ENCODE peak calls at places on chromosomes 13 and 19, in four cellular contexts. K is cardiac muscle cell, U is fibroblast of pulmonary artery, L is cardiac fibroblast. D is an unnamed sample.

GRCh38 chr19:50567052-50567841 is 988 bp downstream of the LRRC4B start:
- DNase-seq in L (no peak), U (no peak), K (no peak), D (no peak)

GRCh38 chr13:99978781-99979452 is 2.7 kb upstream of the ZIC2 start:
- DNase-seq in K (no peak), L (no peak), U (no peak), D (no peak)

GRCh38 chr13:24176351-24177101 is 16.0 kb downstream of the SPATA13 start:
- DNase-seq in K (no peak), L (no peak), U (peak), D (peak)

GRCh38 chr19:7869910-7870511 is 4.2 kb downstream of the PRR36 start:
- DNase-seq in K (no peak), U (peak), L (peak), D (peak)

GRCh38 chr13:34011552-34012085 is 193.7 kb downstream of the RFC3 start:
- DNase-seq in L (no peak), U (no peak), K (no peak), D (no peak)

GRCh38 chr13:46617382-46617781 is 64.4 kb downstream of the LRCH1 start:
- DNase-seq in L (peak), U (no peak), K (peak), D (peak)

GRCh38 chr19:34499155-34499834 is 17.7 kb downstream of the WTIP start:
- DNase-seq in K (no peak), U (no peak), L (no peak), D (no peak)

GRCh38 chr19:31185261-31185660 is 164.0 kb downstream of the TSHZ3 start:
- DNase-seq in K (peak), U (peak), L (peak), D (no peak)

GRCh38 chr19:23286477-23286876 is 36.3 kb upstream of the ZNF724 start:
- DNase-seq in L (no peak), K (no peak), U (no peak), D (no peak)

GRCh38 chr13:48564046-48564445 is 31.2 kb upstream of the RCBTB2 start:
- DNase-seq in U (no peak), L (no peak), K (no peak), D (peak)

GRCh38 chr19:5563941-5564612 is 3.7 kb downstream of the TINCR start:
- DNase-seq in K (no peak), U (peak), L (peak), D (no peak)

GRCh38 chr19:18167975-18168645 is 5.5 kb upstream of the IFI30 start:
- DNase-seq in U (peak), L (peak), K (peak), D (peak)

GRCh38 chr19:43634516-43634876 is 5.2 kb downstream of the CADM4 start:
- DNase-seq in U (no peak), L (no peak), K (no peak), D (no peak)

GRCh38 chr13:111947026-111947810 is 119.7 kb upstream of the SOX1 start:
- DNase-seq in L (no peak), U (no peak), K (no peak), D (no peak)

GRCh38 chr19:41821003-41821735 is 23.3 kb downstream of the LYPD4 start:
- DNase-seq in L (peak), U (peak), K (peak), D (peak)

GRCh38 chr19:29418106-29418684 is 107.6 kb upstream of the VSTM2B start:
- DNase-seq in L (no peak), K (no peak), U (no peak), D (no peak)

GRCh38 chr13:29550589-29550988 is 44.9 kb downstream of the SLC7A1 start:
- DNase-seq in L (no peak), U (no peak), K (no peak), D (no peak)

GRCh38 chr19:53147645-53148044 is 11.2 kb downstream of the ZNF347 start:
- DNase-seq in K (no peak), L (no peak), U (no peak), D (no peak)

GRCh38 chr13:39506559-39507390 is 96.2 kb downstream of the LHFPL6 start:
- DNase-seq in K (no peak), U (no peak), L (no peak), D (no peak)

GRCh38 chr13:110238795-110239194 is 68.2 kb downstream of the COL4A1 start:
- DNase-seq in L (peak), K (peak), U (no peak), D (no peak)

GRCh38 chr13:112774829-112775565 is 85.2 kb downstream of the ATP11A start:
- DNase-seq in U (no peak), L (no peak), K (no peak), D (no peak)

GRCh38 chr19:35545855-35546381 is 492 bp downstream of the TMEM147 start:
- DNase-seq in U (no peak), K (peak), L (peak), D (no peak)

GRCh38 chr13:39353988-39354387 is 249.0 kb downstream of the LHFPL6 start:
- DNase-seq in K (peak), L (peak), U (peak), D (peak)

GRCh38 chr19:21697171-21697570 is 70.2 kb downstream of the ZNF100 start:
- DNase-seq in K (no peak), U (no peak), L (no peak), D (no peak)

GRCh38 chr19:21699197-21699596 is 68.2 kb downstream of the ZNF100 start:
- DNase-seq in U (no peak), L (no peak), K (no peak), D (no peak)

GRCh38 chr19:21694171-21694906 is 73.0 kb downstream of the ZNF100 start:
- DNase-seq in U (no peak), K (no peak), L (no peak), D (no peak)

GRCh38 chr19:21697698-21698097 is 69.7 kb downstream of the ZNF100 start:
- DNase-seq in L (no peak), U (no peak), K (no peak), D (no peak)

DNA sequence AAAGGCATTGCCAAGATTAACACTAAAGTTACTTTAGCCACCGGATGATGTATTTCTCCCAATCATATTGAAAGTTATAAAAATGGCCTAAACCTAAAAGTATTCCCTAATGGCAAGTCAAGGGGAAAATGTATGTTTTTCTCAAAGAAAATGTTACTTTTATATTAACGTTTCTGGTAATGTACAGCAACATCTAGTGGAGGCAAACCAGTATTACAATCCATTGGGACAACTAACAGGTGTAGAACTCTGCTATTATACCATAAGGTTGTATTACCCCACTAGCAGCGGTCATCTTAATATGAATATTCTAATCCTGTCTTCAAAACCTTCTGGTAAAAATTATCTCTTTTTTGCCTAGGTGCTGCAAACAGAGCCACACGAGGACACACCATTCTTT is 69.2 kb downstream of the ZNF100 start:
- DNase-seq in L (peak), K (peak), U (peak), D (peak)
- TF ChIP-seq CTCF in L (peak), K (peak), U (peak), D (no peak)

GRCh38 chr19:15555759-15556633 is 47.7 kb downstream of the CYP4F22 start:
- DNase-seq in U (peak), L (peak), K (peak), D (peak)
- H3K4me3 ChIP-seq in U (peak), L (peak), K (no peak), D (peak)

DNA sequence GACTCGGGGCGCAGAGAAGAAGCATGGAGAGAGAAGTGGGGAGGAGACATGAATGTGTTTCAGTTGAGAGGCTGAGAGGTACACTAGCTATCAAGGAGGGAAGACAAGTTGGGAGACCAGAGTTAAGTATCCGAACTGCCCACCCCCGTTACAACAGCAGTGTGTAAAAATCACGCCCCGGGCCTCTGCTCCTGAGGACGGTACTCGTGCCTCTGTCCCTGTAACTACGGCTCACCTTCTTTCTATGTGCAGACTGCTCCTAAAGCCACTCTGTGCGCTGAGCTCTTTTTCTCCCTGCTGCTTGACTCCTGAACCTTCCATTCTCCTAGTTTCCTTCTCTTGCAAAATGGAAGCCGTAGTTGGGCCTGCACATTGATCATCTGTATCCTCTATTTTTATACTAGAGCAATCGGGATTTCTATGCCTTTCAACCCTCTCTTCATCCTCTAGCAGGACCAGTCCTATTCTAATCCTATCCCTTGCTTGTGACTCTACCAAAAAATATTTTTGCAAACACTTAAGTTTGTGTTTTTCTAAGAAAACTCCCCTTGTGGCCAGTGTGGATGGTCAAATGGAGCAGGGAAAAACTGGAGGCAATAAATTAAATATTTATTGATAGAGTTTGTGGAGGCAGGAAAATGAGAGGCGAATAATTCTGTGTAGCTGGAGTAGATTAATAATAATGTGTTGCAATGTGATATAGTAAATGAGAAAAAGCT is 569 bp downstream of the POLR1D start:
- DNase-seq in U (peak), L (peak), K (no peak), D (peak)
- TF ChIP-seq CTCF in U (peak), L (peak), K (peak), D (peak)

DNA sequence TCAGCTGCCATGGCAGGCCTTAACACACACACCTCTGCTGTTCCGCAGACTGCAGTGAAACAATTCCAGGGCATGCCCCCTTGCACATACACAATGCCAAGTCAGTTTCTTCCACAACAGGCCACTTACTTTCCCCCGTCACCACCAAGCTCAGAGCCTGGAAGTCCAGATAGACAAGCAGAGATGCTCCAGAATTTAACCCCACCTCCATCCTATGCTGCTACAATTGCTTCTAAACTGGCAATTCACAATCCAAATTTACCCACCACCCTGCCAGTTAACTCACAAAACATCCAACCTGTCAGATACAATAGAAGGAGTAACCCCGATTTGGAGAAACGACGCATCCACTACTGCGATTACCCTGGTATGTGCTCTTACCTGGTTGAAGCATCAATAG is 3.6 kb downstream of the KLF5 start:
- DNase-seq in L (no peak), U (no peak), K (no peak), D (no peak)
- H3K4me3 ChIP-seq in L (no peak), U (no peak), K (no peak), D (no peak)

DNA sequence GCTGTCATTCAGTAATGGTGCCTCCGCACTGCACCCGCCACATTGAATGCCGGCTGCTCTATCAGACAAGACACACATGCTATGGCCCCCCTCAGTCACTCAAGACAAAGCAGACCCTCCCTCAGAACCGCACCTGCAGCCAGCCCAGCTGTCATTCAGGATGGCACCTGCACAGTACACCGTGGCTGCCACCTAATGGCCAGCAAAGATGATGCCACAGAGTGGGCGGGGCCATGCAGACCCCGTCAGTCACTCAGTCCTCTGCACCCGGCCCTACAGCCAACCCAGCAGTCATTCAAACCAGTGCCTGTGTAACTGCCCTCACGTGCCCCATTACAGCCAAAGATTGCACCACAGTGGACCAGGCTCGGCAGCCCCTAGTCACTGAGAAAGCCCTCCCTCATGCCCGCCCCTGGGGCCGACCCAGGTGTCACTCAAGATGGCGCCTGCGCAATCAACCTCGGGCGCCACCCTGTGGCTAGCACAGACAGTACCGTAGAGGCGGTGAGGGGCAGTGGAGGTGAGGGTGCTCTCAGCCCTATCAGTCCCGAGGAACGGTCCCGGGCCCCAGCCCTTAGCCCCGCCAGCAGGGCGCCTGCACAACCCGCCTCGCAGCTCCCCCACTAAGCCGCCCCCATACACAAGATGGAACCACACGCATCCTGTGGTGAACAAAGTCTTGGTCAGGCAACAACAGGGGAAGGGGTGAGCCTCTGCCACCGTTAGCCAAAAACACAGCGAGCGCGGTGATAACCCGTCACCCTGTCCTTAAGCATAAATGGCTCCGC is 2.4 kb downstream of the PEG3 start:
- DNase-seq in K (peak), U (peak), L (peak), D (no peak)
- TF ChIP-seq CTCF in K (peak), U (no peak), L (no peak), D (no peak)

GRCh38 chr13:78827471-78827870 is 168.5 kb upstream of the OBI1 start:
- DNase-seq in K (no peak), U (no peak), L (no peak), D (no peak)
- H3K4me3 ChIP-seq in K (no peak), U (no peak), L (no peak), D (no peak)

GRCh38 chr19:40741527-40742390 is 8.5 kb downstream of the ACTMAP start:
- DNase-seq in K (no peak), L (no peak), U (no peak), D (no peak)
- TF ChIP-seq CTCF in K (no peak), L (no peak), U (no peak), D (no peak)

DNA sequence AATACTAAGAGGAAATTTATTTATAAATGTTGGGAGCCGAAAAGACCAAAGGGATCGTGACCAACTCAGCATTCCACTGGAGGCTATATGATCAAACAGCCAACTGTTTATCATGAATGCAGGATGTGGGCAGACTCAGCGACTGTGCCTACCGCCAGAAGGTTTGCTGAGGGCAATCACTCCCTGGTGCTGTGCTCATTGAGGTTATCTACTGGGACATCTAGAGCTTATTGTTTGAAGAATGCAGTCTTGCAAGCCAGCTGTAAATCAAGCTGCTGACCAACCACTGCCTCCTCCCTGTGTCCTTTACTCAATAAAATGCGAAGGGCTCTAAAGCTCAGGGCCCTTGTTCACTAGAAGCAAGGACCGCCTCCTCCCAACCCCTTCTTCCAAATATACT is 8.5 kb upstream of the XPO4 start:
- DNase-seq in K (no peak), L (no peak), U (no peak), D (no peak)
- H3K4me3 ChIP-seq in K (no peak), L (no peak), U (no peak), D (no peak)

GRCh38 chr19:49214701-49215100 is 57.1 kb downstream of the TRPM4 start:
- DNase-seq in L (no peak), K (no peak), U (no peak), D (no peak)
- TF ChIP-seq CTCF in L (no peak), K (no peak), U (no peak), D (no peak)